ENCODE peak calls at places on chromosome 20, in eight cellular contexts. Y is suprapubic skin, L is body of pancreas, M is kidney, D is spleen, F is A549, A is heart left ventricle, I is aorta. X is an unnamed sample.

GRCh38 chr20:11716239-11716944 is 201.3 kb upstream of the BTBD3 start:
- DNase-seq in D (no peak), I (no peak), F (peak), Y (no peak), A (no peak), L (no peak), M (no peak), X (no peak)

GRCh38 chr20:13099676-13100075 is 90.9 kb downstream of the SPTLC3 start:
- DNase-seq in L (no peak), M (no peak), A (no peak), D (no peak), Y (no peak), I (no peak), F (no peak), X (no peak)

GRCh38 chr20:41738584-41739193 is 120.5 kb upstream of the CHD6 start:
- DNase-seq in A (peak), Y (no peak), L (peak), D (no peak), I (no peak), M (no peak), F (peak), X (no peak)

GRCh38 chr20:33006776-33007375 is 628 bp upstream of the BPIFB2 start:
- DNase-seq in A (no peak), L (no peak), F (no peak), I (no peak), D (peak), Y (no peak), M (no peak), X (no peak)

GRCh38 chr20:45283529-45284065 is 23.0 kb upstream of the RBPJL start:
- DNase-seq in F (no peak), D (no peak), M (no peak), L (no peak), A (no peak), Y (no peak), I (no peak), X (no peak)

GRCh38 chr20:57957397-57958049 is 247.7 kb upstream of the PMEPA1 start:
- DNase-seq in L (no peak), F (no peak), Y (no peak), A (no peak), D (no peak), I (no peak), M (no peak), X (no peak)

GRCh38 chr20:19974621-19975435 is 42.3 kb upstream of the NAA20 start:
- DNase-seq in A (peak), L (peak), M (peak), Y (peak), I (peak), D (peak), F (peak), X (peak)

GRCh38 chr20:63215101-63216040 is 560 bp downstream of the YTHDF1 start:
- DNase-seq in M (peak), D (no peak), L (peak), I (no peak), F (peak), A (no peak), Y (no peak), X (no peak)

GRCh38 chr20:31806564-31807355 is 12.4 kb upstream of the MYLK2 start:
- DNase-seq in A (no peak), D (no peak), Y (no peak), I (no peak), M (no peak), F (no peak), L (no peak), X (no peak)

GRCh38 chr20:4730782-4731181 is 9.1 kb downstream of the PRND start:
- DNase-seq in M (no peak), I (no peak), F (no peak), D (no peak), Y (no peak), A (no peak), L (no peak), X (no peak)

GRCh38 chr20:62219101-62219991 is 732 bp downstream of the HRH3 start:
- DNase-seq in L (no peak), D (no peak), I (no peak), Y (no peak), A (no peak), M (no peak), F (peak), X (no peak)

GRCh38 chr20:10110151-10110550 is 75.4 kb downstream of the ANKEF1 start:
- DNase-seq in M (no peak), I (no peak), Y (no peak), F (no peak), L (no peak), D (no peak), A (no peak), X (no peak)

GRCh38 chr20:4811661-4812181 is 90.0 kb downstream of the PRND start:
- DNase-seq in F (no peak), D (peak), Y (peak), A (peak), L (peak), I (no peak), M (peak), X (peak)

GRCh38 chr20:58855506-58856314 is 3.2 kb downstream of the GNAS start:
- DNase-seq in I (no peak), M (no peak), Y (no peak), L (no peak), F (no peak), A (no peak), D (no peak), X (no peak)

GRCh38 chr20:45268531-45268930 is 14.2 kb upstream of the SLPI start:
- DNase-seq in Y (no peak), D (no peak), M (no peak), A (no peak), I (no peak), F (no peak), L (no peak), X (no peak)

GRCh38 chr20:20024942-20025341 is 7.8 kb downstream of the NAA20 start:
- DNase-seq in D (no peak), I (no peak), M (no peak), Y (no peak), A (no peak), L (no peak), F (no peak), X (no peak)

GRCh38 chr20:58613061-58613854 is 37.8 kb upstream of the STX16 start:
- DNase-seq in M (no peak), I (peak), L (no peak), A (no peak), Y (no peak), D (peak), F (no peak), X (no peak)

GRCh38 chr20:8414611-8415274 is 282.7 kb downstream of the PLCB1 start:
- DNase-seq in Y (no peak), I (no peak), A (no peak), L (no peak), F (no peak), D (no peak), M (no peak), X (no peak)

GRCh38 chr20:635609-636338 is 17.2 kb downstream of the SRXN1 start:
- DNase-seq in Y (no peak), I (no peak), F (no peak), M (no peak), L (peak), A (no peak), D (no peak), X (peak)

GRCh38 chr20:14928083-14928482 is 590.7 kb upstream of the FLRT3 start:
- DNase-seq in M (no peak), Y (no peak), L (no peak), I (no peak), A (no peak), D (no peak), F (peak), X (no peak)

GRCh38 chr20:46065006-46065405 is 24.8 kb downstream of the NCOA5 start:
- DNase-seq in L (no peak), M (no peak), F (no peak), Y (no peak), D (no peak), I (no peak), A (no peak), X (no peak)

GRCh38 chr20:52340036-52340634 is 148.6 kb upstream of the ZFP64 start:
- DNase-seq in D (no peak), M (no peak), A (no peak), Y (no peak), F (peak), I (no peak), L (no peak), X (no peak)

GRCh38 chr20:55242853-55243252 is 762.5 kb downstream of the CBLN4 start:
- DNase-seq in D (no peak), Y (no peak), L (no peak), F (no peak), M (no peak), I (no peak), A (no peak), X (no peak)

GRCh38 chr20:57161478-57162194 is 104.8 kb downstream of the BMP7 start:
- DNase-seq in I (peak), L (no peak), M (no peak), A (no peak), Y (no peak), D (peak), F (no peak), X (no peak)

GRCh38 chr20:7665311-7665863 is 274.9 kb downstream of the HAO1 start:
- DNase-seq in I (no peak), M (no peak), A (no peak), L (no peak), F (no peak), D (no peak), Y (no peak), X (no peak)

GRCh38 chr20:3798405-3798768 is 2.3 kb downstream of the CDC25B start:
- DNase-seq in M (peak), D (peak), L (no peak), A (no peak), F (no peak), I (no peak), Y (no peak), X (no peak)

GRCh38 chr20:18066421-18067333 is 9.0 kb upstream of the OVOL2 start:
- DNase-seq in M (no peak), A (no peak), F (no peak), D (no peak), L (no peak), Y (no peak), I (no peak), X (no peak)

GRCh38 chr20:20839771-20840170 is 127.3 kb upstream of the RALGAPA2 start:
- DNase-seq in L (no peak), F (no peak), M (no peak), Y (no peak), I (no peak), A (no peak), D (no peak), X (no peak)

GRCh38 chr20:43691928-43692524 is 25.1 kb downstream of the MYBL2 start:
- DNase-seq in I (no peak), D (peak), M (no peak), A (no peak), Y (no peak), F (peak), L (peak), X (no peak)

GRCh38 chr20:62561182-62561581 is 81.1 kb upstream of the SLCO4A1 start:
- DNase-seq in A (no peak), Y (no peak), L (no peak), F (no peak), I (no peak), M (no peak), D (no peak), X (no peak)

GRCh38 chr20:34112600-34113061 is 588 bp upstream of the EIF2S2 start:
- DNase-seq in F (peak), D (peak), L (peak), Y (no peak), A (peak), M (peak), I (no peak), X (peak)

GRCh38 chr20:56752274-56752673 is 123.2 kb downstream of the TFAP2C start:
- DNase-seq in I (no peak), Y (no peak), F (peak), L (no peak), D (no peak), M (no peak), A (no peak), X (no peak)

GRCh38 chr20:46264391-46265266 is 43.7 kb downstream of the CDH22 start:
- DNase-seq in L (no peak), A (no peak), Y (no peak), D (no peak), F (no peak), I (no peak), M (no peak), X (no peak)

GRCh38 chr20:8131598-8132014 is 460 bp upstream of the PLCB1 start:
- DNase-seq in F (no peak), M (no peak), I (no peak), D (no peak), A (no peak), L (no peak), Y (no peak), X (no peak)

GRCh38 chr20:34874094-34874654 is 1.5 kb upstream of the GGT7 start:
- DNase-seq in A (peak), Y (no peak), M (no peak), D (no peak), F (peak), L (peak), I (peak), X (no peak)

GRCh38 chr20:32078777-32079176 is 26.7 kb downstream of the HCK start:
- DNase-seq in D (no peak), L (no peak), A (no peak), Y (no peak), I (no peak), F (no peak), M (no peak), X (no peak)

GRCh38 chr20:43939762-43940121 is 25.1 kb downstream of the TOX2 start:
- DNase-seq in D (no peak), A (no peak), I (peak), Y (no peak), F (no peak), M (no peak), L (no peak), X (no peak)

GRCh38 chr20:24584538-24585356 is 115.3 kb downstream of the SYNDIG1 start:
- DNase-seq in I (no peak), F (no peak), A (no peak), D (no peak), L (no peak), Y (no peak), M (peak), X (no peak)

GRCh38 chr20:35269055-35269781 is 8.7 kb downstream of the MMP24OS start:
- DNase-seq in M (peak), F (peak), Y (peak), D (no peak), A (peak), I (peak), L (peak), X (peak)

GRCh38 chr20:48287552-48288170 is 502.4 kb upstream of the SULF2 start:
- DNase-seq in M (no peak), Y (no peak), I (no peak), L (no peak), A (no peak), F (no peak), D (no peak), X (no peak)
- H3K27ac ChIP-seq in M (no peak), Y (no peak), I (peak), L (peak), A (no peak), F (peak), D (no peak), X (no peak)

DNA sequence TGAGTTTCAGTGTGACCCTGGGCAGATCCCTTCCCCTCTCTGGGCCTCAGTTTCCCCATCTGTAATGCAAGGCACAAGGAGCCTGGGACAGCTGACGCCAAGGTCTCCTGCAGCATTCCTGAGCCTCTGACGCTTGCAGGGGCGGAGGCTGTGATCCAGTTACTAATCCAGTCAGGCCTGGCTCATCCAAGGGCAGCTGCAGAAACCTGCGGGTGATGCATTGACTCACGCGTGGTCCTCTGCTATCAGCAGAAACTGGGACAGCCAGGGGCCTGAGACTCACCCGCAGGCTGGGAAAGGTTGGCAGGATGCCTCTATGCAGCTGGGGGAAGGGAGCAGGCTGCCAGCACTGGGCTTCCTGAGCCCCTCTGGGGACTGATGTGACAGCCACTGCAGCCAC is 65.0 kb upstream of the SIRPA start:
- DNase-seq in I (peak), F (peak), Y (no peak), L (peak), M (no peak), A (peak), D (no peak), X (no peak)
- H3K27ac ChIP-seq in I (no peak), F (peak), Y (peak), L (peak), M (no peak), A (peak), D (no peak), X (peak)

GRCh38 chr20:47332381-47333206 is 23.9 kb downstream of the ZMYND8 start:
- DNase-seq in D (no peak), I (no peak), F (no peak), A (no peak), L (no peak), Y (no peak), M (no peak), X (no peak)

GRCh38 chr20:47334022-47334551 is 22.4 kb downstream of the ZMYND8 start:
- DNase-seq in M (no peak), I (no peak), L (no peak), Y (no peak), D (no peak), F (peak), A (no peak), X (peak)

GRCh38 chr20:47330071-47330470 is 26.4 kb downstream of the ZMYND8 start:
- DNase-seq in Y (no peak), A (no peak), M (no peak), D (no peak), L (no peak), I (no peak), F (peak), X (no peak)

GRCh38 chr20:47328841-47329448 is 27.6 kb downstream of the ZMYND8 start:
- DNase-seq in L (peak), F (no peak), M (no peak), Y (no peak), D (no peak), A (no peak), I (no peak), X (peak)

GRCh38 chr20:47330933-47331708 is 25.4 kb downstream of the ZMYND8 start:
- DNase-seq in I (no peak), A (no peak), L (no peak), D (no peak), Y (no peak), F (peak), M (no peak), X (no peak)
- H3K27ac ChIP-seq in I (peak), A (no peak), L (no peak), D (peak), Y (peak), F (peak), M (no peak), X (peak)

DNA sequence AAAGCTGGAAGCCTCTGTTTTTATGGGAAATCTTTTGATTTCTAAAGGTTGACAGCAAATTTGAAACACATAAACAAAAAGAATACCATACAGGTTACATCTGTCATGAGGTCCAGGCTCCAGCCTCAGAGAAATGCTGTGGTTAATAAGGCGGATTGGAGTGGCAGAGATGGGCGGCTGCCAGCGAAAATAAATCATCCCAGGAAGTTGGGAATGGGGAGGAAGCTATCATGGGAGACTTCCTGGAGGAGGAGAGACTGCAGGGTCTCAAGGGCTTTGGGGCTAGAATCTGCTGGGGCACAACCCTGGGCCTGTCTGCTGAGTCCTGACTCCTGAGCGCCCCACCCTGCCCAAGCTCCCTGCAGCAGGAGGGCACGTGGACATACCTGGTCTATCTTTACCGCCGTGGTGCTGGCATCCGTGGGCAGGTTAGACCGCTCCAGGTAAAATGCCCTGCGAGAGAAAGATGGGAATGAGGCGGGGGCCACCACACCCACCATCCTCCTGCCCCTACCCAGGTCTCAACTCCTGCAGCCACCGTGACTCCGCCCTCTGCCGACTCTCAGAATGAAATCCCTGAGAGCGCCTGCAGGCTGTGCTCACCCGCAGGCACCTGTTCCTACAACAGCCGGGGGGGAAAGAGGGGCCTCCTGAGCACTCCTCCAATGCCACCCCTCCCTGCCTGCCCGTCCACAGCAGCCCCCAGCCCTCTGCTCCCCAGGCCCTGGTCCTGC is 197.3 kb downstream of the PREX1 start:
- DNase-seq in M (peak), A (no peak), Y (no peak), L (no peak), I (no peak), D (peak), F (no peak), X (no peak)
- H3K27ac ChIP-seq in M (no peak), A (no peak), Y (no peak), L (no peak), I (no peak), D (no peak), F (no peak), X (no peak)

GRCh38 chr20:22977047-22977785 is 57.9 kb upstream of the SSTR4 start:
- DNase-seq in Y (no peak), D (no peak), F (no peak), A (peak), L (no peak), I (no peak), M (no peak), X (no peak)
- H3K27ac ChIP-seq in Y (no peak), D (peak), F (peak), A (peak), L (no peak), I (no peak), M (no peak), X (peak)

DNA sequence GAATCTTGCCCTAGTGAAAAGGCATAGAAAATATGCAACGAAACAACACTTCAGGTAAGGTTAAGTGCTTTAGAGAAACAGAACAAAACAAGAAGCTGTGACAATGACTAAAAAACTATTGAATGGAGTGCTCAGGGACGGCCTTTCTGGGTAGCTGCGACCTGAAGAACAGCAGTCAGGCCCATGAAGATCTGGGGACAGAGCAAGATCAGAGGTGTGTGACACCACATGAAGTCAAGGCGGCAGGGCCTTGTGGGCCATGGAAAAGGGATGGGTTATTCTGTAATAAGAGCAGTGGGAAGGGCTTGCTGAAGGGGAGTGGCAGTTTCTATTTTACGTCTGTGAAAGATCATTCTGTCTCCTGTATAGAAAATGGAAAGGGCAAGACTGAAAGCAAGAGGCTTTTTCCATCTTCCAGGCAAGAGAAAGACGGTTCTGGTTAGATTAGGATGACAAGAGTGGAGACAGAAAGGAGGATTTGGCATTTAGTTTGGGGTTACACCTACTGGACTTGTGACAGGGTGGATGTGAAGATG is 5.1 kb downstream of the UBE2V1 start:
- DNase-seq in M (no peak), Y (peak), L (no peak), A (no peak), D (no peak), I (no peak), F (no peak), X (no peak)
- H3K27ac ChIP-seq in M (no peak), Y (no peak), L (no peak), A (peak), D (peak), I (no peak), F (no peak), X (peak)

X was measured in upper lobe of right lung.